ENCODE peak calls at places on chromosome 16, in nine cellular contexts. M is SW 1271; E is CD8-positive, alpha-beta memory T cell; K is uterus; X is NCI-H446; C is T follicular helper cell; P is SHP77; B is tibial artery; G is lung. R is an unnamed sample.

GRCh38 chr16:35207059-35207999 is 1747.9 kb downstream of the TP53TG3F start:
- DNase-seq in B (no peak), C (no peak), P (peak), M (no peak), E (no peak), X (peak), K (no peak), G (no peak), R (no peak)

GRCh38 chr16:85641776-85642176 is 28.7 kb downstream of the GSE1 start:
- DNase-seq in P (no peak), C (no peak), K (no peak), M (no peak), G (no peak), B (no peak), X (peak), E (no peak), R (no peak)

GRCh38 chr16:67151431-67152097 is 766 bp upstream of the B3GNT9 start:
- DNase-seq in C (no peak), X (no peak), K (no peak), E (no peak), P (no peak), B (no peak), M (no peak), G (no peak), R (no peak)

GRCh38 chr16:89964201-89964600 is 15.6 kb downstream of the DEF8 start:
- DNase-seq in C (no peak), E (no peak), X (no peak), G (no peak), P (no peak), K (no peak), M (no peak), B (no peak), R (no peak)

GRCh38 chr16:53435066-53435688 is 906 bp downstream of the RBL2 start:
- DNase-seq in M (peak), K (peak), B (peak), C (peak), P (peak), E (peak), G (peak), X (peak), R (peak)

GRCh38 chr16:85037050-85037410 is 9.4 kb downstream of the KIAA0513 start:
- DNase-seq in C (no peak), E (no peak), G (no peak), K (no peak), P (peak), M (no peak), B (no peak), X (no peak), R (no peak)

GRCh38 chr16:19659554-19659953 is 58.5 kb downstream of the KNOP1 start:
- DNase-seq in B (no peak), P (no peak), X (no peak), G (no peak), M (no peak), K (no peak), C (no peak), E (no peak), R (no peak)

GRCh38 chr16:23482778-23483177 is 27.5 kb downstream of the GGA2 start:
- DNase-seq in K (no peak), C (peak), G (no peak), E (peak), M (no peak), B (no peak), X (no peak), P (no peak), R (no peak)

GRCh38 chr16:64964126-64964540 is 157.7 kb downstream of the CDH11 start:
- DNase-seq in K (no peak), C (no peak), B (no peak), E (no peak), X (no peak), M (no peak), P (no peak), G (no peak), R (no peak)

GRCh38 chr16:85798901-85799496 is 345 bp downstream of the EMC8 start:
- DNase-seq in K (no peak), B (no peak), X (no peak), G (no peak), P (no peak), E (peak), M (no peak), C (peak), R (no peak)

GRCh38 chr16:1691276-1691675 is 13.2 kb downstream of the JPT2 start:
- DNase-seq in M (no peak), B (no peak), K (no peak), G (no peak), E (no peak), P (no peak), C (no peak), X (no peak), R (no peak)

GRCh38 chr16:79628501-79628975 is 28.0 kb upstream of the MAF start:
- DNase-seq in C (no peak), E (no peak), X (no peak), P (no peak), K (no peak), B (no peak), G (no peak), M (no peak), R (no peak)

GRCh38 chr16:15572329-15573001 is 70.5 kb downstream of the MARF1 start:
- DNase-seq in M (no peak), G (no peak), E (no peak), C (no peak), P (no peak), B (no peak), K (no peak), X (no peak), R (no peak)

GRCh38 chr16:3503513-3503912 is 2.7 kb downstream of the CLUAP1 start:
- DNase-seq in G (no peak), C (no peak), K (no peak), E (peak), B (peak), P (no peak), M (no peak), X (no peak), R (no peak)

GRCh38 chr16:88747588-88748301 is 37.3 kb downstream of the PIEZO1 start:
- DNase-seq in P (peak), K (no peak), C (no peak), E (no peak), B (no peak), X (no peak), G (no peak), M (no peak), R (peak)

GRCh38 chr16:23679274-23679985 is 741 bp downstream of the PLK1 start:
- DNase-seq in K (no peak), X (no peak), P (no peak), E (no peak), G (no peak), M (no peak), C (no peak), B (no peak), R (peak)

GRCh38 chr16:57645691-57646387 is 17.4 kb downstream of the ADGRG1 start:
- DNase-seq in C (no peak), G (no peak), B (peak), M (no peak), E (no peak), K (peak), P (no peak), X (no peak), R (no peak)

GRCh38 chr16:81833751-81834150 is 54.7 kb downstream of the PLCG2 start:
- DNase-seq in X (no peak), E (no peak), B (no peak), M (no peak), C (no peak), K (no peak), G (no peak), P (no peak), R (no peak)

R was measured in AML-193.